ENCODE peak calls at places on chromosomes 12 and 14, in four cellular contexts. Z is Peyer's patch, B is cardiac muscle cell, C is NCI-H2081. N is an unnamed sample.
A peak's percentile ranks its signal among the peaks of the same experiment; 100 is the strongest.

GRCh38 chr14:52380294-52380693 is 66.2 kb downstream of the PTGER2 start:
- DNase-seq in Z (no peak), B (peak; percentile 29), C (no peak), N (no peak)

GRCh38 chr14:91521058-91521721 is 11.1 kb upstream of the PPP4R3A start:
- DNase-seq in Z (no peak), B (no peak), C (no peak), N (no peak)

GRCh38 chr14:94770251-94770749 is 387 bp upstream of the GSC start:
- DNase-seq in Z (no peak), B (no peak), C (no peak), N (no peak)

GRCh38 chr14:64979336-64980074 is 7.2 kb upstream of the FNTB start:
- DNase-seq in Z (no peak), B (no peak), C (no peak), N (no peak)

GRCh38 chr14:99899578-99900178 is 106.5 kb downstream of the EML1 start:
- DNase-seq in Z (no peak), B (peak; percentile 52), C (peak; percentile 19), N (peak; percentile 23)

GRCh38 chr14:102474934-102475333 is 34.6 kb downstream of the ANKRD9 start:
- DNase-seq in Z (peak; percentile 20), B (peak; percentile 57), C (no peak), N (no peak)

GRCh38 chr14:38210168-38210567 is 2.5 kb downstream of the SSTR1 start:
- DNase-seq in Z (no peak), B (peak; percentile 47), C (no peak), N (no peak)

GRCh38 chr14:59254911-59255545 is 66.6 kb downstream of the DAAM1 start:
- DNase-seq in Z (no peak), B (peak; percentile 90), C (no peak), N (peak; percentile 22)

GRCh38 chr14:50351016-50351415 is 38.9 kb downstream of the DMAC2L start:
- DNase-seq in Z (no peak), B (no peak), C (no peak), N (no peak)

GRCh38 chr12:19574606-19575005 is 135.3 kb downstream of the AEBP2 start:
- DNase-seq in Z (no peak), B (no peak), C (no peak), N (no peak)

GRCh38 chr14:40887912-40888311 is 718.8 kb upstream of the LRFN5 start:
- DNase-seq in Z (no peak), B (no peak), C (no peak), N (no peak)

GRCh38 chr12:13250416-13250815 is 53.9 kb downstream of the EMP1 start:
- DNase-seq in Z (no peak), B (peak; percentile 33), C (no peak), N (no peak)

GRCh38 chr14:70832536-70833305 is 23.4 kb upstream of the MAP3K9 start:
- DNase-seq in Z (no peak), B (peak; percentile 84), C (no peak), N (no peak)

GRCh38 chr12:62278022-62278421 is 17.8 kb downstream of the USP15 start:
- DNase-seq in Z (no peak), B (no peak), C (no peak), N (no peak)

GRCh38 chr12:92786045-92786444 is 83.3 kb downstream of the PLEKHG7 start:
- DNase-seq in Z (no peak), B (peak; percentile 29), C (no peak), N (no peak)

GRCh38 chr12:67355428-67356385 is 86.5 kb downstream of the CAND1 start:
- DNase-seq in Z (no peak), B (peak; percentile 84), C (peak; percentile 76), N (peak; percentile 43)

GRCh38 chr14:28751467-28752058 is 15.0 kb upstream of the FOXG1 start:
- DNase-seq in Z (no peak), B (peak; percentile 75), C (peak; percentile 86), N (no peak)

GRCh38 chr14:93943052-93943451 is 15.9 kb downstream of the FAM181A start:
- DNase-seq in Z (no peak), B (no peak), C (no peak), N (no peak)

GRCh38 chr12:110600254-110600653 is 13.7 kb upstream of the TCTN1 start:
- DNase-seq in Z (no peak), B (peak; percentile 81), C (no peak), N (peak; percentile 20)

GRCh38 chr12:46585854-46586621 is 213.5 kb upstream of the SLC38A2 start:
- DNase-seq in Z (peak; percentile 68), B (peak; percentile 75), C (peak; percentile 38), N (peak; percentile 33)

GRCh38 chr14:20820063-20820904 is 17.6 kb upstream of the RNASE1 start:
- DNase-seq in Z (no peak), B (no peak), C (no peak), N (no peak)

GRCh38 chr14:77988966-77989365 is 181.2 kb upstream of the NRXN3 start:
- DNase-seq in Z (no peak), B (peak; percentile 42), C (no peak), N (no peak)

GRCh38 chr12:54932691-54933090 is 51.9 kb downstream of the TESPA1 start:
- DNase-seq in Z (no peak), B (peak; percentile 15), C (peak; percentile 43), N (no peak)

GRCh38 chr14:90568405-90568804 is 171.6 kb downstream of the CALM1 start:
- DNase-seq in Z (no peak), B (no peak), C (no peak), N (no peak)

GRCh38 chr14:87888136-87888999 is 104.6 kb downstream of the GALC start:
- DNase-seq in Z (no peak), B (no peak), C (no peak), N (peak; percentile 2)

GRCh38 chr14:69574266-69574953 is at the start of gene CCDC177:
- DNase-seq in Z (peak; percentile 56), B (peak; percentile 67), C (peak; percentile 72), N (peak; percentile 81)

GRCh38 chr14:70905316-70905715 is 1.9 kb upstream of the PCNX1 start:
- DNase-seq in Z (no peak), B (peak; percentile 98), C (no peak), N (no peak)

GRCh38 chr14:31505411-31505810 is 17.6 kb upstream of the GPR33 start:
- DNase-seq in Z (no peak), B (peak; percentile 86), C (no peak), N (no peak)

GRCh38 chr14:65167072-65167645 is 64.8 kb upstream of the MAX start:
- DNase-seq in Z (no peak), B (no peak), C (no peak), N (no peak)

N was measured in NCI-H2227 treated with DMSO at 0.1 percent for 48 hours.